ENCODE peak calls at places on chromosomes 13 and 19, in five cellular contexts. A is IMR-90, Y is neuronal stem cell, F is H1, W is trophoblast cell. D is an unnamed sample.

GRCh38 chr19:49371184-49371583 is 7.5 kb downstream of the DKKL1 start:
- DNase-seq in A (no peak), Y (no peak), F (no peak), W (no peak), D (no peak)

GRCh38 chr13:107765724-107766436 is 449.5 kb downstream of the LIG4 start:
- DNase-seq in A (peak), Y (no peak), F (no peak), W (no peak), D (peak)

GRCh38 chr13:49042476-49042875 is 66.8 kb downstream of the FNDC3A start:
- DNase-seq in A (peak), Y (no peak), F (no peak), W (no peak), D (no peak)

GRCh38 chr13:30362005-30362788 is 54.8 kb upstream of the KATNAL1 start:
- DNase-seq in A (no peak), Y (no peak), F (no peak), W (no peak), D (no peak)

GRCh38 chr13:98778749-98779148 is 26.3 kb upstream of the SLC15A1 start:
- DNase-seq in A (no peak), Y (no peak), F (no peak), W (peak), D (no peak)

GRCh38 chr19:3071764-3072163 is 9.5 kb upstream of the TLE5 start:
- DNase-seq in A (no peak), Y (no peak), F (no peak), W (no peak), D (no peak)

GRCh38 chr19:14000691-14001365 is 5.3 kb downstream of the RFX1 start:
- DNase-seq in A (no peak), Y (no peak), F (no peak), W (peak), D (no peak)

GRCh38 chr19:1102407-1103106 is 1.2 kb upstream of the GPX4 start:
- DNase-seq in A (peak), Y (no peak), F (no peak), W (peak), D (peak)

GRCh38 chr13:91357613-91358383 is 10.3 kb downstream of the MIR17HG start:
- DNase-seq in A (no peak), Y (no peak), F (no peak), W (no peak), D (no peak)

GRCh38 chr13:28885191-28885590 is 65.1 kb downstream of the MTUS2 start:
- DNase-seq in A (no peak), Y (no peak), F (no peak), W (no peak), D (no peak)

GRCh38 chr19:45780448-45781281 is 1.6 kb downstream of the DMPK start:
- DNase-seq in A (no peak), Y (no peak), F (no peak), W (no peak), D (no peak)

GRCh38 chr19:45779231-45780145 is 2.8 kb downstream of the DMPK start:
- DNase-seq in A (no peak), Y (peak), F (peak), W (peak), D (peak)

GRCh38 chr19:45778010-45778671 is 4.1 kb downstream of the DMPK start:
- DNase-seq in A (no peak), Y (no peak), F (no peak), W (no peak), D (no peak)

GRCh38 chr19:45781282-45782161 is 768 bp downstream of the DMPK start:
- DNase-seq in A (no peak), Y (no peak), F (no peak), W (no peak), D (no peak)

DNA sequence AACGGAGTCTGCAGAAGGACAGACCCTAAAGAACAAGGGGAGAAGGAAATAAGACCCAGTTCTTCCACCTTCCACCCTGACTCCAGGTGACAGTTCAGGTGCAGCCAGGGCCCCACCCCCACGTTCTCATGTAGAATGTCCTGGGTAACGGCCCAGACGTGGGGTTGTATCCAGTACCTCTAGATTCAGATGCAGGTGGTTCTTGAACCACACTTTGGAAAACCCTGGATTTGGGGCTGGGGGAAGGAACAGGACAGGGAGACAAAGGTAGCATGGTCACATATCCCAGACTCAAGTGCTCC is 2.2 kb downstream of the DMPK start:
- DNase-seq in A (no peak), Y (no peak), F (no peak), W (no peak), D (no peak)
- H3K4me3 ChIP-seq in A (no peak), Y (no peak), F (no peak), W (no peak), D (no peak)

DNA sequence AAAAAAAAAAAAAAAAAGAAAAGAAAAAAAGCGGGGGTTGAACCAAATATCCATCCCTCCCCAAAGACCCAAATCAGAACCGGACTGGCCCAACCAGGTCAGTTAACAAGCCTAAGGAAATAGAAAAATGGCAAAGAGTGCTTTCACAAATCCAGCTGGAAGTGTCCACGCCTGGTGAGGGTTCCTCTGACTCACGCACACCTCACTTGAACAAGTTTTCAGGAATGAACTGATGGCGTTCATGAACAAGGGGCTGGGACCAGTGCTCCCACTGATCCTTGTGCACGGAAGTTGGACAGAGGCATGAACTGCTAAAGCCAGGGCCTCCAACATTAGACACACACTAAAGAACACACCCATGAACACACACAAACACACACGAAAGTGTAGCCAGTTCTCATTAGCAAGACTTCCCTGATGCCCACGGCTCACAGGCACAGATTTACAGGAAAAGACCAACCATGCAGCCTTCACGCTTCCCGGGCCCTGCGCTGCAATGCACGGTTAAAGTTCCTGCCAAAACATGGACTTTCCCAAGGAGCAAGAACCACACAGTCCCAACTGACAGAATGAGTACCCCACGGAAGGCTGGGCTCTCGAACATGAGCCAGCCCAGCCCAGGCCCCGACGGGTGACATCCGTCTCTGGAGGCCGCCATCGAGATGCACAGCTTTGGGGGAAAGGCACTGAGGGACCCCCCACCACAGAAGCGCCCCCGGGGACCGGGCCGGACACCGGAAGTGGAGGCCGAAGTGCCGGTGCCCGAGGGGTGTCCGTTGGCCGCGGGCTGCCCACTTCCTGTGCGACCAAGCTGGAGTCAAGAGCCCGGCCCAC is 870 bp downstream of the DNMT1 start:
- DNase-seq in A (peak), Y (peak), F (peak), W (peak), D (peak)
- H2AK5ac ChIP-seq in A (peak), Y (peak), F (peak), W (peak), D (no peak)

GRCh38 chr19:12993562-12993961 is 1.7 kb upstream of the NFIX start:
- DNase-seq in A (no peak), Y (no peak), F (no peak), W (no peak), D (no peak)

GRCh38 chr19:12992729-12993128 is 2.5 kb upstream of the NFIX start:
- DNase-seq in A (no peak), Y (no peak), F (no peak), W (no peak), D (no peak)

GRCh38 chr19:12996542-12997094 is 1.3 kb downstream of the NFIX start:
- DNase-seq in A (peak), Y (no peak), F (peak), W (no peak), D (no peak)

GRCh38 chr19:12995596-12996541 is 594 bp downstream of the NFIX start:
- DNase-seq in A (peak), Y (no peak), F (no peak), W (no peak), D (peak)

DNA sequence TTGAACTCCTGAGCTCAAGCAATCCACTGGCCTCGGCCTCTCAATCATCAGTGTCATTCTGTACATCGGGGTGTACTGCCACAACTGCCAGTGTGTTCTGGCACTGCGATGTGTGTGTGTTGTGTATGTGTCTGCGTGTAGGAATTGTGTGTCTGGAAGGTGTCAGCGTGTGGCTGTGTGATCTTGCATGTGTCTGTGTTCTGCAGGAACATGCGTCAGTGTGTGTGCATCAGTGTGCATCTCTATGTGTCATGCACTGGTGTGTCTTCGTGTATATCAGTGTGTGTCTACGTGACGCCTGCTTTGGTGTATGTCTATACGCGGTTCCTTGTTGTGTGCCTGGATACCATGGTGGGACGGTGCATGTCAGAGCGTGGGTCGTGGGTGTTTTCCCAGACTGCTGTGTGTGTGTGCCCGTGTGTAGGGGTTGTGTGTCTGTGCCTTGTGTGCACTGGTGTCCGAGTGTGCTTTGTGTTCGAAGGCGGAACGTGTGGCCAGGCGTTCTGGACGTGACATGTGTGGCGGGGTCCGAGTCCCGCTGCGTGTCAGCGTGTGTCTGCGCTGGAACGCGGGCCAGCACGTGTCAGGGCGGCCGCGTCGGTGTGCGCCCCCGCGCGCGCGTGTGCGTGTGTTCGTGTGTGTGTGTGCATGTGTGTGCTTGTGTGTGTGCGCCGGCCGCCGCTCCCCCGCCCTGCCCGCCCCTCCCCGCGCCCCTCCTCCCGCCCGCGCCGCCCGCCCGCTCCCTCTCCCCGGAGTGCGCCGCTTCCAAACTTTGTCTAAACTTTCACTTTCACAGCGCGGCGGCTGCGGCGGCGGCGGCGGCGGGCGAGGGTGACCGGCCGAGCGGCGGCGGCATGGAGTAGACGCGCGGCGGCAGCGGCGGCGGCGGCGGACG is at the start of gene NFIX:
- DNase-seq in A (peak), Y (no peak), F (no peak), W (no peak), D (peak)
- H3K14ac ChIP-seq in A (peak), Y (peak), F (no peak), W (no peak), D (peak)

GRCh38 chr19:51595190-51595589 is 24.1 kb downstream of the ZNF175 start:
- DNase-seq in A (no peak), Y (no peak), F (no peak), W (no peak), D (no peak)
- H3K4me3 ChIP-seq in A (no peak), Y (peak), F (peak), W (no peak), D (peak)

D was measured in mesenchymal stem cell.